ENCODE peak calls at places on chromosomes 2 and 18, in ten cellular contexts. C is stimulated activated CD8-positive, alpha-beta memory T cell treated with anti-CD3 and anti-CD28 coated beads, Interleukin-7, amount 100 ng/mL, for 4 hours; R is NCI-H774; D is KBM-7; W is iPS-NIHi11; F is activated CD4-positive, alpha-beta T cell treated with anti-CD3 and anti-CD28 coated beads, Interleukin-2, amount 50 U/mL, for 1 hour; J is NCI-H1105; P is Calu3; E is GM12864; A is NCI-H748 treated with DMSO at 0.1 percent for 48 hours. U is an unnamed sample.

GRCh38 chr2:219645631-219646527 is 18.4 kb downstream of the SLC4A3 start:
- DNase-seq in D (no peak), R (no peak), A (no peak), F (no peak), W (no peak), E (no peak), P (no peak), J (no peak), C (no peak), U (no peak)

GRCh38 chr2:178949584-178949983 is 100.4 kb downstream of the CCDC141 start:
- DNase-seq in A (no peak), W (no peak), E (no peak), C (no peak), P (no peak), D (no peak), F (no peak), R (no peak), J (no peak), U (no peak)

GRCh38 chr2:183059561-183059960 is 19.0 kb upstream of the DUSP19 start:
- DNase-seq in J (no peak), D (peak), W (no peak), E (no peak), F (no peak), P (no peak), R (no peak), A (no peak), C (no peak), U (no peak)

GRCh38 chr18:63073481-63073880 is 246.1 kb downstream of the BCL2 start:
- DNase-seq in C (no peak), A (peak), J (no peak), P (peak), D (peak), F (no peak), E (peak), W (no peak), R (no peak), U (no peak)

GRCh38 chr2:191321861-191322662 is 76.9 kb downstream of the MYO1B start:
- DNase-seq in F (no peak), J (no peak), E (no peak), D (peak), W (peak), A (no peak), P (no peak), R (no peak), C (no peak), U (peak)

GRCh38 chr2:86064006-86064405 is 41.7 kb downstream of the POLR1A start:
- DNase-seq in J (no peak), C (no peak), E (no peak), W (no peak), R (no peak), F (no peak), A (no peak), D (no peak), P (no peak), U (no peak)

GRCh38 chr2:28583899-28584553 is 88.2 kb downstream of the PLB1 start:
- DNase-seq in C (peak), E (no peak), J (no peak), D (peak), W (no peak), A (no peak), P (peak), F (peak), R (no peak), U (no peak)

GRCh38 chr2:22124003-22124402 is 1000.2 kb downstream of the TDRD15 start:
- DNase-seq in J (no peak), E (no peak), W (peak), F (no peak), R (no peak), C (no peak), D (peak), P (no peak), A (no peak), U (no peak)

GRCh38 chr2:106566050-106566449 is 78.9 kb downstream of the CD8B2 start:
- DNase-seq in E (no peak), P (no peak), F (no peak), R (no peak), W (no peak), C (peak), D (no peak), A (no peak), J (no peak), U (no peak)

GRCh38 chr2:201580486-201580885 is 62.8 kb downstream of the TMEM237 start:
- DNase-seq in W (no peak), F (no peak), C (no peak), P (no peak), R (no peak), E (no peak), J (no peak), D (no peak), A (no peak), U (no peak)

GRCh38 chr2:71282493-71282892 is 49.1 kb upstream of the ZNF638 start:
- DNase-seq in W (no peak), R (no peak), E (no peak), A (no peak), P (no peak), D (peak), J (no peak), C (no peak), F (no peak), U (no peak)

GRCh38 chr2:10255189-10256030 is 47.3 kb upstream of the HPCAL1 start:
- DNase-seq in C (no peak), R (no peak), P (no peak), A (no peak), J (no peak), E (no peak), D (no peak), F (no peak), W (no peak), U (no peak)

GRCh38 chr2:135817946-135818345 is 19.0 kb downstream of the LCT start:
- DNase-seq in R (no peak), P (no peak), C (no peak), E (no peak), F (no peak), A (no peak), D (no peak), W (no peak), J (no peak), U (no peak)

GRCh38 chr2:189799531-189799930 is 15.3 kb downstream of the PMS1 start:
- DNase-seq in D (no peak), J (no peak), P (no peak), R (no peak), C (no peak), A (no peak), W (no peak), E (no peak), F (no peak), U (no peak)

GRCh38 chr18:47928466-47928865 is 2.0 kb downstream of the SMAD2 start:
- DNase-seq in A (no peak), F (no peak), D (no peak), E (no peak), P (no peak), W (no peak), R (no peak), J (no peak), C (no peak), U (no peak)

GRCh38 chr2:52220393-52220792 is 1188.5 kb upstream of the NRXN1 start:
- DNase-seq in C (no peak), F (no peak), A (peak), R (peak), W (peak), D (no peak), J (peak), P (no peak), E (no peak), U (no peak)

GRCh38 chr2:176067587-176068002 is 16.2 kb downstream of the EVX2 start:
- DNase-seq in A (no peak), W (no peak), J (no peak), D (no peak), F (no peak), P (no peak), E (no peak), C (no peak), R (no peak), U (no peak)

GRCh38 chr2:12304494-12305228 is 412.1 kb upstream of the TRIB2 start:
- DNase-seq in F (no peak), D (no peak), E (no peak), A (no peak), P (no peak), C (no peak), J (peak), W (no peak), R (no peak), U (no peak)

GRCh38 chr2:145957929-145958328 is 1438.0 kb upstream of the ZEB2 start:
- DNase-seq in D (no peak), C (no peak), P (no peak), A (no peak), F (no peak), J (no peak), W (no peak), E (no peak), R (no peak), U (no peak)

U was measured in CD4-positive, alpha-beta memory T cell.